ENCODE peak calls at places on chromosomes 1 and 21, in four cellular contexts. P is IMR-90, K is H9, H is H1. Y is an unnamed sample. For H3K9me3, the result is how much of the 10 kb centered on the place peaks cover.

GRCh38 chr1:89994231-89994804 is 592 bp upstream of the ZNF326 start:
- DNase-seq in H (no peak), K (no peak), P (no peak), Y (no peak)

GRCh38 chr1:81428998-81429397 is 371.7 kb upstream of the ADGRL2 start:
- DNase-seq in H (no peak), P (no peak), K (no peak), Y (no peak)

GRCh38 chr1:84141177-84142003 is 2.7 kb upstream of the PRKACB start:
- DNase-seq in K (no peak), P (peak), H (no peak), Y (no peak)

GRCh38 chr1:157852476-157852875 is 10.9 kb upstream of the CD5L start:
- DNase-seq in P (peak), K (no peak), H (no peak), Y (no peak)

GRCh38 chr1:113812661-113813135 is 422 bp upstream of the RSBN1 start:
- DNase-seq in K (no peak), P (no peak), H (no peak), Y (no peak)

GRCh38 chr1:209433649-209434031 is 149.9 kb upstream of the CAMK1G start:
- DNase-seq in H (no peak), K (no peak), P (no peak), Y (no peak)

GRCh38 chr1:117632269-117633067 is 26.6 kb downstream of the TENT5C start:
- DNase-seq in H (no peak), K (no peak), P (no peak), Y (no peak)

GRCh38 chr1:233277637-233278413 is 17.7 kb downstream of the PCNX2 start:
- DNase-seq in P (no peak), K (no peak), H (no peak), Y (no peak)

GRCh38 chr1:66315675-66316074 is 218.3 kb upstream of the SGIP1 start:
- DNase-seq in K (no peak), P (peak), H (no peak), Y (no peak)

GRCh38 chr1:56811331-56811730 is 7.9 kb downstream of the FYB2 start:
- DNase-seq in K (no peak), P (no peak), H (no peak), Y (no peak)

GRCh38 chr1:180235077-180235501 is 5.0 kb downstream of the LHX4 start:
- DNase-seq in K (peak), H (peak), P (no peak), Y (no peak)

GRCh38 chr1:117719004-117719403 is 113.2 kb downstream of the TENT5C start:
- DNase-seq in H (no peak), P (no peak), K (no peak), Y (no peak)

GRCh38 chr1:112935474-112936289 is 20.3 kb downstream of the SLC16A1 start:
- DNase-seq in P (peak), H (no peak), K (no peak), Y (no peak)

GRCh38 chr1:171441278-171441677 is 44.1 kb upstream of the PRRC2C start:
- DNase-seq in P (peak), K (no peak), H (no peak), Y (no peak)

GRCh38 chr1:58982259-58982998 is 198.6 kb upstream of the JUN start:
- DNase-seq in K (no peak), P (no peak), H (no peak), Y (no peak)

GRCh38 chr1:207007352-207008033 is 25.1 kb downstream of the C1orf116 start:
- DNase-seq in P (peak), K (no peak), H (no peak), Y (peak)

GRCh38 chr1:42703888-42704464 is 21.8 kb downstream of the YBX1 start:
- DNase-seq in P (no peak), K (no peak), H (no peak), Y (no peak)

GRCh38 chr1:181038399-181038873 is 4.7 kb downstream of the MR1 start:
- DNase-seq in H (peak), P (peak), K (peak), Y (peak)

GRCh38 chr1:147287133-147287865 is 44.8 kb downstream of the CHD1L start:
- DNase-seq in P (peak), H (no peak), K (no peak), Y (no peak)

GRCh38 chr1:192575499-192576189 is at the start of gene RGS1:
- DNase-seq in P (no peak), H (no peak), K (no peak), Y (no peak)

GRCh38 chr1:54542120-54542961 is 5.7 kb upstream of the ACOT11 start:
- DNase-seq in H (peak), K (peak), P (peak), Y (peak)

GRCh38 chr21:39003982-39004775 is 179.1 kb downstream of the PSMG1 start:
- DNase-seq in P (peak), K (no peak), H (no peak), Y (no peak)

GRCh38 chr1:111980684-111981083 is 8.8 kb downstream of the KCND3 start:
- DNase-seq in K (no peak), P (no peak), H (no peak), Y (no peak)

GRCh38 chr21:38166214-38166547 is 90.6 kb upstream of the KCNJ15 start:
- DNase-seq in P (no peak), H (no peak), K (no peak), Y (no peak)

GRCh38 chr1:54806931-54807611 is 5.9 kb upstream of the TTC22 start:
- DNase-seq in P (peak), K (peak), H (peak), Y (no peak)

GRCh38 chr1:109762039-109762585 is 1.6 kb downstream of the EPS8L3 start:
- DNase-seq in K (no peak), P (no peak), H (no peak), Y (no peak)

DNA sequence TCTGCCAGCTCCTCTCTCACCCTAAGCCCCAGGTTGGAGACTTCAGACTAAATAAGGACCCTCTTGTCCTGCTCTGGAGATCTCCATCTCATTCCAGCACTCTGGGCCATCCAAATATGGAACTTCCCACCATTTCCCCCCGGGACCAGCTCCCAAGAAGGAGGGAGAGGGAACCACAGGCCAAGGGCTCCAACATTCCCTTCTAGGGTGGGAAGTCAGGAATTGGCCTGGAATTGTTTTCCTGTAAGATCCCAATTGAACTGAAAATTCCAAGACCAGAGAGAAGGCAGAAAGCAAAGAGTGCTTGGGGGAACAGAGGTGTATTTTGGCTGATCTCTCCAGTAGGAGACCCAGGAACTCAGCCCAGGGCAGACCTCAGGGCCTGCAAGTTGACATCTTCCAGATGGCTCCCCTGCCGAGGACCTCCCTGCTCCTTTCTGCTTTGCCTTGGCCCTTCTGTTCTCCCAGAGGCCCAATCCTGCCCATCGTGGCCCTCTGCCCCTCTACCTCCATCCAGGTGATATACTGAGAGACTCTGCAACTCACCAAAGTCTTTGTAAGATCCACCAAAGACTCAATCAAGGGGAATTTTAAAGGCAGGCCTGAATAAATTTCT is 14.9 kb downstream of the CSRP1 start:
- DNase-seq in P (no peak), H (no peak), K (no peak), Y (no peak)
- H2BK120ac ChIP-seq in P (peak), H (no peak), K (no peak), Y (no peak)

GRCh38 chr1:7322283-7322785 is 448.8 kb upstream of the VAMP3 start:
- DNase-seq in H (no peak), K (no peak), P (peak), Y (no peak)
- H3K27ac ChIP-seq in H (no peak), K (no peak), P (no peak), Y (no peak)

DNA sequence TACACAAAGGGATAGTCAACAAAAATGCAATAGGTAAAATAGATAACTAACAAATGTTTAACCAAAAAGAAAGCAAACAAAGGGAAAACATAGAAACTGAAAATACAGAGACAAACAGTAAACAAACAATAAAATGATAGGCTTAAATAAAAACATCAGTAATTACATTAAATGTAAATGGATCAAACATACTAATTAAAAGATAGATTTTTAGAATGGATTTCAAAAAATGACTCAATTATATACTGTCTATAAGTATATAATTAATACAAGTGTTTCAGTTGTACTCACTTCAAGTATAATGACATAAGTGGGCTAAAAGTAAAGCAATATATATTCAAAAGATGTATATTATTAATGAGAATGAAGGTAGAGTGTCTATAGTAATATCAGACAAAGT is 101.1 kb downstream of the MRPS6 start:
- DNase-seq in H (no peak), P (no peak), K (no peak), Y (no peak)
- H3K9me3 ChIP-seq in H (under half), P (under half), K (under half), Y (under half)

GRCh38 chr1:245773344-245773743 is 618.6 kb downstream of the KIF26B start:
- DNase-seq in P (no peak), H (no peak), K (no peak), Y (no peak)
- H2BK120ac ChIP-seq in P (peak), H (no peak), K (no peak), Y (no peak)

GRCh38 chr1:229570305-229570704 is 11.8 kb upstream of the ABCB10 start:
- DNase-seq in K (no peak), P (no peak), H (no peak), Y (no peak)
- H3K27ac ChIP-seq in K (no peak), P (no peak), H (no peak), Y (no peak)

GRCh38 chr21:27326293-27326692 is 359.4 kb upstream of the ADAMTS5 start:
- DNase-seq in H (no peak), K (no peak), P (no peak), Y (no peak)
- H3K9me3 ChIP-seq in H (under half), K (under half), P (under half), Y (under half)

GRCh38 chr1:28518000-28518744 is 12.3 kb downstream of the RCC1 start:
- DNase-seq in K (peak), H (peak), P (peak), Y (peak)

GRCh38 chr1:28516518-28516956 is 10.7 kb downstream of the RCC1 start:
- DNase-seq in H (no peak), K (no peak), P (no peak), Y (no peak)

GRCh38 chr1:28517649-28517999 is 11.8 kb downstream of the RCC1 start:
- DNase-seq in K (peak), H (peak), P (peak), Y (no peak)

GRCh38 chr1:28519946-28520725 is 14.3 kb downstream of the RCC1 start:
- DNase-seq in H (no peak), K (no peak), P (no peak), Y (no peak)

GRCh38 chr1:28518745-28519341 is 13.0 kb downstream of the RCC1 start:
- DNase-seq in K (no peak), P (no peak), H (peak), Y (no peak)
- H2BK120ac ChIP-seq in K (peak), P (no peak), H (peak), Y (no peak)

GRCh38 chr1:3103977-3104677 is 35.1 kb downstream of the PRDM16 start:
- DNase-seq in K (no peak), P (no peak), H (no peak), Y (no peak)
- H3K27ac ChIP-seq in K (no peak), P (no peak), H (no peak), Y (peak)

GRCh38 chr1:217526636-217527035 is 104.3 kb downstream of the GPATCH2 start:
- DNase-seq in K (no peak), H (no peak), P (no peak), Y (no peak)
- H3K9me3 ChIP-seq in K (under half), H (under half), P (under half), Y (under half)